ENCODE peak calls at places on chromosome 19, in nine cellular contexts. I is Daoy, N is DMS53, L is HFFc6, Q is fibroblast of mammary gland, O is stromal cell of bone marrow, E is amygdala, Z is HFF-Myc, F is mucosa of gallbladder. G is an unnamed sample.

GRCh38 chr19:32339988-32340874 is 5.2 kb upstream of the ZNF507 start:
- DNase-seq in N (peak), I (peak), L (peak), E (no peak), F (peak), O (peak), Q (peak), Z (no peak), G (peak)

GRCh38 chr19:17281391-17282304 is at the start of gene ANKLE1:
- DNase-seq in N (peak), F (no peak), L (no peak), Z (no peak), E (no peak), O (no peak), Q (no peak), I (peak), G (peak)

GRCh38 chr19:31316201-31316951 is 32.9 kb downstream of the TSHZ3 start:
- DNase-seq in O (no peak), I (no peak), L (no peak), N (no peak), E (no peak), Q (peak), Z (no peak), F (peak), G (peak)

GRCh38 chr19:41426952-41427646 is at the start of gene B3GNT8:
- DNase-seq in O (peak), I (peak), Z (no peak), N (peak), Q (peak), E (no peak), F (peak), L (peak), G (peak)

GRCh38 chr19:49196527-49197240 is 39.1 kb downstream of the TRPM4 start:
- DNase-seq in I (no peak), O (no peak), Q (no peak), E (no peak), Z (no peak), F (no peak), L (no peak), N (peak), G (no peak)

GRCh38 chr19:14761607-14762006 is 16.8 kb downstream of the ADGRE2 start:
- DNase-seq in N (no peak), E (no peak), Z (no peak), I (no peak), F (no peak), Q (no peak), L (no peak), O (no peak), G (no peak)

GRCh38 chr19:17743874-17744273 is 7.4 kb upstream of the FCHO1 start:
- DNase-seq in Q (peak), I (peak), Z (no peak), N (peak), E (no peak), F (no peak), L (peak), O (peak), G (no peak)

GRCh38 chr19:48962029-48962848 is 2.9 kb upstream of the FTL start:
- DNase-seq in E (no peak), O (no peak), L (no peak), I (peak), Q (peak), Z (no peak), F (peak), N (peak), G (peak)

GRCh38 chr19:11324079-11324661 is 15.3 kb downstream of the RAB3D start:
- DNase-seq in E (peak), O (peak), N (no peak), Z (peak), Q (peak), L (peak), F (peak), I (peak), G (peak)

GRCh38 chr19:16435238-16435911 is 36.4 kb downstream of the EPS15L1 start:
- DNase-seq in Z (peak), Q (peak), O (peak), I (peak), E (no peak), N (no peak), L (peak), F (peak), G (peak)

GRCh38 chr19:4732680-4733114 is 9.1 kb upstream of the DPP9 start:
- DNase-seq in L (peak), N (peak), O (peak), I (peak), F (no peak), Q (peak), Z (no peak), E (no peak), G (peak)

GRCh38 chr19:49149652-49150105 is 5.5 kb downstream of the HRC start:
- DNase-seq in Z (no peak), L (peak), I (peak), O (peak), F (peak), N (peak), E (no peak), Q (peak), G (peak)

GRCh38 chr19:14830702-14831101 is 4.3 kb downstream of the OR7A5 start:
- DNase-seq in F (no peak), Z (no peak), I (peak), N (no peak), Q (no peak), L (no peak), O (no peak), E (no peak), G (no peak)

GRCh38 chr19:3785464-3785937 is 680 bp downstream of the MATK start:
- DNase-seq in O (no peak), L (no peak), E (no peak), Z (no peak), F (no peak), Q (no peak), N (no peak), I (no peak), G (no peak)

G was measured in AG20443.